ENCODE peak calls at places on chromosomes 16 and 17, in seven cellular contexts. One of them, this sample, is unnamed.

GRCh38 chr17:77141846-77142449 is 1.2 kb downstream of the SEC14L1 start:
- DNase-seq in glutamatergic neuron: no peak
- DNase-seq in CD4-positive, CD25-positive, alpha-beta regulatory T cell: no peak
- DNase-seq in AG08396: no peak
- DNase-seq in H54: no peak
- DNase-seq in NCI-H1436 treated with DMSO at 0.1 percent for 48 hours: no peak
- DNase-seq in M059J: no peak
- DNase-seq in this sample: peak

GRCh38 chr17:50035421-50035879 is 20.5 kb upstream of the ITGA3 start:
- DNase-seq in CD4-positive, CD25-positive, alpha-beta regulatory T cell: no peak
- DNase-seq in AG08396: peak
- DNase-seq in glutamatergic neuron: no peak
- DNase-seq in H54: no peak
- DNase-seq in M059J: no peak
- DNase-seq in NCI-H1436 treated with DMSO at 0.1 percent for 48 hours: no peak
- DNase-seq in this sample: no peak

GRCh38 chr16:2468142-2468724 is 2.9 kb upstream of the NTN3 start:
- DNase-seq in glutamatergic neuron: peak
- DNase-seq in H54: peak
- DNase-seq in CD4-positive, CD25-positive, alpha-beta regulatory T cell: no peak
- DNase-seq in M059J: peak
- DNase-seq in AG08396: peak
- DNase-seq in NCI-H1436 treated with DMSO at 0.1 percent for 48 hours: peak
- DNase-seq in this sample: no peak

GRCh38 chr17:43823350-43824084 is 9.4 kb downstream of the MPP3 start:
- DNase-seq in M059J: no peak
- DNase-seq in glutamatergic neuron: no peak
- DNase-seq in NCI-H1436 treated with DMSO at 0.1 percent for 48 hours: no peak
- DNase-seq in CD4-positive, CD25-positive, alpha-beta regulatory T cell: no peak
- DNase-seq in AG08396: no peak
- DNase-seq in H54: no peak
- DNase-seq in this sample: no peak

GRCh38 chr17:21356537-21357127 is 19.5 kb upstream of the KCNJ12 start:
- DNase-seq in M059J: no peak
- DNase-seq in AG08396: no peak
- DNase-seq in NCI-H1436 treated with DMSO at 0.1 percent for 48 hours: no peak
- DNase-seq in H54: no peak
- DNase-seq in CD4-positive, CD25-positive, alpha-beta regulatory T cell: no peak
- DNase-seq in glutamatergic neuron: no peak
- DNase-seq in this sample: no peak

GRCh38 chr17:39143552-39144093 is 7.8 kb downstream of the PLXDC1 start:
- DNase-seq in AG08396: no peak
- DNase-seq in glutamatergic neuron: no peak
- DNase-seq in H54: no peak
- DNase-seq in M059J: no peak
- DNase-seq in NCI-H1436 treated with DMSO at 0.1 percent for 48 hours: no peak
- DNase-seq in CD4-positive, CD25-positive, alpha-beta regulatory T cell: no peak
- DNase-seq in this sample: no peak

GRCh38 chr16:88821168-88821850 is 9.6 kb upstream of the APRT start:
- DNase-seq in NCI-H1436 treated with DMSO at 0.1 percent for 48 hours: no peak
- DNase-seq in glutamatergic neuron: no peak
- DNase-seq in CD4-positive, CD25-positive, alpha-beta regulatory T cell: no peak
- DNase-seq in H54: no peak
- DNase-seq in AG08396: no peak
- DNase-seq in M059J: no peak
- DNase-seq in this sample: no peak

GRCh38 chr17:78737332-78737731 is 44.7 kb downstream of the CYTH1 start:
- DNase-seq in M059J: peak
- DNase-seq in CD4-positive, CD25-positive, alpha-beta regulatory T cell: no peak
- DNase-seq in AG08396: peak
- DNase-seq in glutamatergic neuron: no peak
- DNase-seq in H54: no peak
- DNase-seq in NCI-H1436 treated with DMSO at 0.1 percent for 48 hours: peak
- DNase-seq in this sample: peak

GRCh38 chr17:66949501-66949900 is 15.0 kb upstream of the CACNG4 start:
- DNase-seq in glutamatergic neuron: no peak
- DNase-seq in NCI-H1436 treated with DMSO at 0.1 percent for 48 hours: no peak
- DNase-seq in H54: no peak
- DNase-seq in AG08396: no peak
- DNase-seq in M059J: peak
- DNase-seq in CD4-positive, CD25-positive, alpha-beta regulatory T cell: no peak
- DNase-seq in this sample: no peak

GRCh38 chr17:17120716-17121115 is 78.5 kb downstream of the MPRIP start:
- DNase-seq in NCI-H1436 treated with DMSO at 0.1 percent for 48 hours: no peak
- DNase-seq in H54: no peak
- DNase-seq in AG08396: no peak
- DNase-seq in glutamatergic neuron: no peak
- DNase-seq in M059J: no peak
- DNase-seq in CD4-positive, CD25-positive, alpha-beta regulatory T cell: no peak
- DNase-seq in this sample: no peak

GRCh38 chr17:73743802-73744201 is 99.6 kb upstream of the SDK2 start:
- DNase-seq in M059J: no peak
- DNase-seq in glutamatergic neuron: no peak
- DNase-seq in H54: no peak
- DNase-seq in NCI-H1436 treated with DMSO at 0.1 percent for 48 hours: no peak
- DNase-seq in CD4-positive, CD25-positive, alpha-beta regulatory T cell: no peak
- DNase-seq in AG08396: no peak
- DNase-seq in this sample: no peak

GRCh38 chr17:64133546-64134215 is 3.7 kb upstream of the ERN1 start:
- DNase-seq in CD4-positive, CD25-positive, alpha-beta regulatory T cell: peak
- DNase-seq in AG08396: peak
- DNase-seq in H54: peak
- DNase-seq in M059J: peak
- DNase-seq in NCI-H1436 treated with DMSO at 0.1 percent for 48 hours: no peak
- DNase-seq in glutamatergic neuron: no peak
- DNase-seq in this sample: peak

GRCh38 chr16:70610273-70611223 is 35.8 kb upstream of the IL34 start:
- DNase-seq in glutamatergic neuron: no peak
- DNase-seq in NCI-H1436 treated with DMSO at 0.1 percent for 48 hours: no peak
- DNase-seq in H54: no peak
- DNase-seq in M059J: no peak
- DNase-seq in AG08396: no peak
- DNase-seq in CD4-positive, CD25-positive, alpha-beta regulatory T cell: no peak
- DNase-seq in this sample: no peak

GRCh38 chr16:83561876-83562275 is 245.9 kb upstream of the HSBP1 start:
- DNase-seq in AG08396: no peak
- DNase-seq in NCI-H1436 treated with DMSO at 0.1 percent for 48 hours: no peak
- DNase-seq in M059J: peak
- DNase-seq in H54: peak
- DNase-seq in glutamatergic neuron: no peak
- DNase-seq in CD4-positive, CD25-positive, alpha-beta regulatory T cell: no peak
- DNase-seq in this sample: no peak

GRCh38 chr16:54509406-54509931 is 222.9 kb upstream of the IRX3 start:
- DNase-seq in AG08396: no peak
- DNase-seq in CD4-positive, CD25-positive, alpha-beta regulatory T cell: no peak
- DNase-seq in M059J: no peak
- DNase-seq in glutamatergic neuron: no peak
- DNase-seq in H54: no peak
- DNase-seq in NCI-H1436 treated with DMSO at 0.1 percent for 48 hours: no peak
- DNase-seq in this sample: no peak

GRCh38 chr16:7351572-7351971 is 18.9 kb downstream of the RBFOX1 start:
- DNase-seq in H54: no peak
- DNase-seq in M059J: no peak
- DNase-seq in NCI-H1436 treated with DMSO at 0.1 percent for 48 hours: no peak
- DNase-seq in glutamatergic neuron: no peak
- DNase-seq in CD4-positive, CD25-positive, alpha-beta regulatory T cell: no peak
- DNase-seq in AG08396: no peak
- DNase-seq in this sample: no peak

GRCh38 chr17:28177351-28177750 is 134.9 kb downstream of the NLK start:
- DNase-seq in glutamatergic neuron: no peak
- DNase-seq in H54: no peak
- DNase-seq in NCI-H1436 treated with DMSO at 0.1 percent for 48 hours: no peak
- DNase-seq in M059J: no peak
- DNase-seq in AG08396: no peak
- DNase-seq in CD4-positive, CD25-positive, alpha-beta regulatory T cell: no peak
- DNase-seq in this sample: no peak

GRCh38 chr16:66935319-66936011 is at the start of gene CES2:
- DNase-seq in CD4-positive, CD25-positive, alpha-beta regulatory T cell: peak
- DNase-seq in H54: no peak
- DNase-seq in M059J: peak
- DNase-seq in glutamatergic neuron: no peak
- DNase-seq in AG08396: peak
- DNase-seq in NCI-H1436 treated with DMSO at 0.1 percent for 48 hours: no peak
- DNase-seq in this sample: no peak

GRCh38 chr17:64635647-64636305 is 26.3 kb downstream of the SMURF2 start:
- DNase-seq in CD4-positive, CD25-positive, alpha-beta regulatory T cell: no peak
- DNase-seq in M059J: peak
- DNase-seq in H54: no peak
- DNase-seq in NCI-H1436 treated with DMSO at 0.1 percent for 48 hours: no peak
- DNase-seq in glutamatergic neuron: no peak
- DNase-seq in AG08396: no peak
- DNase-seq in this sample: peak

GRCh38 chr16:10625595-10626357 is 45.4 kb upstream of the EMP2 start:
- DNase-seq in CD4-positive, CD25-positive, alpha-beta regulatory T cell: no peak
- DNase-seq in AG08396: no peak
- DNase-seq in NCI-H1436 treated with DMSO at 0.1 percent for 48 hours: no peak
- DNase-seq in H54: no peak
- DNase-seq in M059J: peak
- DNase-seq in glutamatergic neuron: no peak
- DNase-seq in this sample: peak

GRCh38 chr16:16096161-16096857 is 127.0 kb downstream of the ABCC6 start:
- DNase-seq in NCI-H1436 treated with DMSO at 0.1 percent for 48 hours: no peak
- DNase-seq in CD4-positive, CD25-positive, alpha-beta regulatory T cell: no peak
- DNase-seq in glutamatergic neuron: no peak
- DNase-seq in H54: no peak
- DNase-seq in M059J: no peak
- DNase-seq in AG08396: peak
- DNase-seq in this sample: no peak

GRCh38 chr16:66020061-66020460 is 346.4 kb upstream of the CDH5 start:
- DNase-seq in CD4-positive, CD25-positive, alpha-beta regulatory T cell: no peak
- DNase-seq in H54: no peak
- DNase-seq in AG08396: no peak
- DNase-seq in M059J: peak
- DNase-seq in glutamatergic neuron: no peak
- DNase-seq in NCI-H1436 treated with DMSO at 0.1 percent for 48 hours: no peak
- DNase-seq in this sample: peak